ENCODE peak calls at places on chromosomes 2 and 18, in five cellular contexts. R, F, Z, S and X are unnamed samples.

GRCh38 chr2:15942711-15943345 is 2.5 kb downstream of the MYCN start:
- DNase-seq in R (no peak), F (no peak), Z (no peak), S (no peak), X (no peak)

GRCh38 chr2:71749671-71750101 is 296.3 kb downstream of the DYSF start:
- DNase-seq in R (no peak), F (no peak), Z (no peak), S (no peak), X (no peak)

GRCh38 chr2:29166237-29166630 is 51.0 kb downstream of the CLIP4 start:
- DNase-seq in R (no peak), F (no peak), Z (no peak), S (no peak), X (no peak)

GRCh38 chr2:239469101-239469960 is 68.5 kb upstream of the HDAC4 start:
- DNase-seq in R (no peak), F (no peak), Z (no peak), S (no peak), X (peak)

GRCh38 chr2:136281281-136282117 is 163.6 kb upstream of the CXCR4 start:
- DNase-seq in R (no peak), F (no peak), Z (no peak), S (no peak), X (no peak)

GRCh38 chr18:48931680-48932461 is 18.9 kb downstream of the SMAD7 start:
- DNase-seq in R (peak), F (peak), Z (peak), S (no peak), X (no peak)

GRCh38 chr2:212387146-212387545 is 151.5 kb downstream of the ERBB4 start:
- DNase-seq in R (no peak), F (no peak), Z (no peak), S (no peak), X (no peak)

GRCh38 chr18:76580288-76580962 is 85.4 kb upstream of the ZNF516 start:
- DNase-seq in R (no peak), F (no peak), Z (no peak), S (no peak), X (no peak)

GRCh38 chr2:127392133-127392827 is 4.5 kb upstream of the MAP3K2 start:
- DNase-seq in R (no peak), F (no peak), Z (no peak), S (no peak), X (no peak)

GRCh38 chr2:198706683-198707082 is 751.1 kb downstream of the SATB2 start:
- DNase-seq in R (no peak), F (no peak), Z (no peak), S (no peak), X (no peak)

GRCh38 chr2:136448986-136449780 is 316.2 kb upstream of the THSD7B start:
- DNase-seq in R (no peak), F (no peak), Z (no peak), S (no peak), X (no peak)

GRCh38 chr2:127597046-127597983 is 48.6 kb upstream of the GPR17 start:
- DNase-seq in R (no peak), F (no peak), Z (no peak), S (no peak), X (no peak)

GRCh38 chr2:20592106-20593071 is 58.5 kb downstream of the HS1BP3 start:
- DNase-seq in R (no peak), F (no peak), Z (no peak), S (no peak), X (no peak)

GRCh38 chr2:216139884-216140283 is 30.7 kb downstream of the XRCC5 start:
- DNase-seq in R (peak), F (no peak), Z (no peak), S (peak), X (no peak)

GRCh38 chr2:57821085-57821484 is 225.5 kb upstream of the VRK2 start:
- DNase-seq in R (no peak), F (no peak), Z (no peak), S (no peak), X (no peak)

GRCh38 chr2:70922591-70923234 is 13.0 kb upstream of the ATP6V1B1 start:
- DNase-seq in R (no peak), F (no peak), Z (no peak), S (no peak), X (no peak)

GRCh38 chr2:103396152-103396551 is 634.3 kb downstream of the TMEM182 start:
- DNase-seq in R (no peak), F (no peak), Z (no peak), S (no peak), X (no peak)

GRCh38 chr2:109217362-109218086 is 88.5 kb downstream of the SH3RF3 start:
- DNase-seq in R (no peak), F (no peak), Z (no peak), S (no peak), X (no peak)

GRCh38 chr18:44773640-44774155 is 93.0 kb downstream of the SETBP1 start:
- DNase-seq in R (no peak), F (no peak), Z (no peak), S (no peak), X (no peak)

GRCh38 chr2:212940816-212941215 is 210.6 kb downstream of the IKZF2 start:
- DNase-seq in R (no peak), F (no peak), Z (no peak), S (no peak), X (no peak)

GRCh38 chr2:188974184-188974583 is at the start of gene COL3A1:
- DNase-seq in R (no peak), F (peak), Z (no peak), S (no peak), X (peak)

GRCh38 chr2:28004086-28004485 is 113.6 kb downstream of the BABAM2 start:
- DNase-seq in R (peak), F (no peak), Z (no peak), S (no peak), X (no peak)

GRCh38 chr2:1731963-1732768 is 12.1 kb downstream of the PXDN start:
- DNase-seq in R (peak), F (peak), Z (no peak), S (no peak), X (peak)

GRCh38 chr18:2908946-2909335 is 62.1 kb downstream of the EMILIN2 start:
- DNase-seq in R (no peak), F (no peak), Z (no peak), S (no peak), X (no peak)

GRCh38 chr2:105749583-105750399 is 5.1 kb downstream of the NCK2 start:
- DNase-seq in R (no peak), F (no peak), Z (no peak), S (no peak), X (no peak)

GRCh38 chr18:47594621-47595086 is 335.8 kb downstream of the SMAD2 start:
- DNase-seq in R (no peak), F (no peak), Z (no peak), S (peak), X (no peak)